ENCODE peak calls at places on chromosomes 2 and 18, in eight cellular contexts. Y is iPS DF 6.9, V is tibial artery, H is fibroblast of lung, Q is breast epithelium, X is mucosa of descending colon, J is lung, W is stomach. U is an unnamed sample.

GRCh38 chr2:224392545-224392944 is 9.4 kb downstream of the FAM124B start:
- DNase-seq in Y (no peak), V (no peak), H (no peak), Q (no peak), X (no peak), J (no peak), W (no peak), U (no peak)

GRCh38 chr2:174120346-174120745 is 128.0 kb downstream of the OLA1 start:
- DNase-seq in Y (no peak), V (no peak), H (peak; percentile 46), Q (no peak), X (no peak), J (no peak), W (no peak), U (peak; percentile 7)

GRCh38 chr18:28916436-28916835 is 739.5 kb upstream of the CDH2 start:
- DNase-seq in Y (no peak), V (no peak), H (peak; percentile 67), Q (no peak), X (no peak), J (no peak), W (no peak), U (no peak)

GRCh38 chr18:3747176-3747973 is 297.4 kb downstream of the TGIF1 start:
- DNase-seq in Y (no peak), V (no peak), H (peak; percentile 92), Q (no peak), X (no peak), J (no peak), W (no peak), U (no peak)

GRCh38 chr2:19802088-19802806 is 99.5 kb downstream of the TTC32 start:
- DNase-seq in Y (no peak), V (no peak), H (peak; percentile 84), Q (no peak), X (no peak), J (no peak), W (no peak), U (no peak)

GRCh38 chr2:127054996-127055785 is 51.8 kb downstream of the BIN1 start:
- DNase-seq in Y (no peak), V (no peak), H (no peak), Q (no peak), X (no peak), J (no peak), W (no peak), U (no peak)

GRCh38 chr2:48525269-48525943 is 4.5 kb upstream of the STON1 start:
- DNase-seq in Y (no peak), V (no peak), H (no peak), Q (no peak), X (no peak), J (no peak), W (no peak), U (no peak)

GRCh38 chr2:28678944-28679343 is 72.7 kb upstream of the PPP1CB start:
- DNase-seq in Y (no peak), V (no peak), H (no peak), Q (no peak), X (no peak), J (no peak), W (no peak), U (no peak)

GRCh38 chr18:24530630-24531111 is 70.2 kb downstream of the HRH4 start:
- DNase-seq in Y (no peak), V (no peak), H (peak; percentile 82), Q (no peak), X (no peak), J (no peak), W (no peak), U (no peak)

GRCh38 chr18:78363556-78363955 is 616.1 kb upstream of the SALL3 start:
- DNase-seq in Y (no peak), V (no peak), H (no peak), Q (no peak), X (no peak), J (no peak), W (no peak), U (no peak)

GRCh38 chr2:230893881-230894781 is 29.4 kb downstream of the ITM2C start:
- DNase-seq in Y (no peak), V (peak; percentile 54), H (no peak), Q (no peak), X (no peak), J (no peak), W (no peak), U (no peak)

GRCh38 chr2:219477815-219478214 is 20.9 kb upstream of the GMPPA start:
- DNase-seq in Y (no peak), V (no peak), H (no peak), Q (no peak), X (no peak), J (no peak), W (no peak), U (no peak)
- H3K4me1 ChIP-seq in Y (peaks cover 3% of the 10 kb centered on the region), V (peaks cover 5% of the 10 kb centered on the region), H (no peaks in the 10 kb centered on the region), Q (no peaks in the 10 kb centered on the region), X (no peaks in the 10 kb centered on the region), J (no peaks in the 10 kb centered on the region), W (no peaks in the 10 kb centered on the region), U (no peaks in the 10 kb centered on the region)

DNA sequence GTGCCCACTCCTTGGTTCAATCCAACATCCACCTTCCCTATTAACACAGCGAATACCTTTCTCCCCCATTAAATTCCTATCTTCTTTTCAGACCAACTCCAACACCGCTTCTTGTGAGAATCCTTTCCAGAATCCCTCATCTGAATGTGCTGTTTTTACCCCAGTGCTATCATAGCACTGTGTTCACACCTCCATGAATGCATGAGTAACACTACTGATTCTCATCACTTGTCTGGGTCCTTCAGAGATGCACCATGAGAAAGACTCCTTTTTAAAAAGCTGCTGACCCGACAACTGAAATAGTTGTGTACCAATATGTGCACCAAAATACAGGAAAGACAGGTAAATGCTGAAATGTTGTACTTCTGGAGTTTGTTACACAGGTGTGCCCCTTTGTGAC is 18.8 kb downstream of the MGAT4A start:
- DNase-seq in Y (no peak), V (no peak), H (no peak), Q (no peak), X (no peak), J (no peak), W (no peak), U (no peak)
- H3K4me1 ChIP-seq in Y (no peaks in the 10 kb centered on the region), V (peaks cover 19% of the 10 kb centered on the region), H (no peaks in the 10 kb centered on the region), Q (peaks cover 3% of the 10 kb centered on the region), X (peaks cover 20% of the 10 kb centered on the region), J (peaks cover 16% of the 10 kb centered on the region), W (peaks cover 16% of the 10 kb centered on the region), U (no peaks in the 10 kb centered on the region)

GRCh38 chr2:168526641-168527040 is 70.6 kb downstream of the CERS6 start:
- DNase-seq in Y (no peak), V (peak; percentile 67), H (no peak), Q (no peak), X (no peak), J (no peak), W (no peak), U (no peak)
- H3K4me1 ChIP-seq in Y (no peaks in the 10 kb centered on the region), V (peaks cover 44% of the 10 kb centered on the region), H (peaks cover 9% of the 10 kb centered on the region), Q (no peaks in the 10 kb centered on the region), X (peaks cover 11% of the 10 kb centered on the region), J (peaks cover 41% of the 10 kb centered on the region), W (peaks cover 31% of the 10 kb centered on the region), U (peaks cover 24% of the 10 kb centered on the region)

GRCh38 chr2:238501311-238501710 is 74.6 kb downstream of the ASB1 start:
- DNase-seq in Y (no peak), V (peak; percentile 43), H (no peak), Q (no peak), X (no peak), J (no peak), W (peak; percentile 14), U (no peak)
- H3K4me1 ChIP-seq in Y (no peaks in the 10 kb centered on the region), V (no peaks in the 10 kb centered on the region), H (no peaks in the 10 kb centered on the region), Q (no peaks in the 10 kb centered on the region), X (no peaks in the 10 kb centered on the region), J (no peaks in the 10 kb centered on the region), W (no peaks in the 10 kb centered on the region), U (no peaks in the 10 kb centered on the region)

GRCh38 chr2:239323473-239323872 is 77.3 kb downstream of the HDAC4 start:
- DNase-seq in Y (no peak), V (peak; percentile 62), H (no peak), Q (no peak), X (peak; percentile 61), J (no peak), W (no peak), U (no peak)
- H3K4me1 ChIP-seq in Y (peaks cover 2% of the 10 kb centered on the region), V (peaks cover 25% of the 10 kb centered on the region), H (peaks cover 6% of the 10 kb centered on the region), Q (no peaks in the 10 kb centered on the region), X (peaks cover 35% of the 10 kb centered on the region), J (peaks cover 11% of the 10 kb centered on the region), W (peaks cover 38% of the 10 kb centered on the region), U (peaks cover 16% of the 10 kb centered on the region)

DNA sequence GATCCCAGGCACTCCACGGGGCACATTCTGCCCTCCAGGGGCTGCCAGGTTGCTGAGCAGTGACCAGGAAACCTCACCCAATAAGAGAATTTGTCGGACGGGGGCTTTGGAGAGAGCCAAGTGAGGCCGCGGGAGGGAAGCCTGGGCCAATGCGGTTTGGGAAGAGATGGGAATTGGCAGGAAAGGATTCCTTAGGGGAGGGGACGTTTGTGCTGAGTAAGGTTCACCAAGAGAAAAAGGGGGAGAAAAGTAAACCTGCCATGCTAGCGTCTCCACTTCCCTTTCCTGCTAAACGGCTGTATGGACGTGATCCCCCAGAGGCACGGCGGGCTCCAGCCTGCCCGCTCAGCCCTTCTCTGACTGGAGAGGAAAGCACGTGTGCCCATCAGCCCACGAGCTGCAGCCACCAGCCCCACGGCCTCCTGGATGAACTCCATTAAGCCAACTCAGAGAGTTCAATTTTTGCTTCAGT is 194.4 kb upstream of the ID2 start:
- DNase-seq in Y (no peak), V (peak; percentile 63), H (peak; percentile 56), Q (no peak), X (no peak), J (no peak), W (no peak), U (no peak)
- H3K4me1 ChIP-seq in Y (no peaks in the 10 kb centered on the region), V (no peaks in the 10 kb centered on the region), H (no peaks in the 10 kb centered on the region), Q (peaks cover 7% of the 10 kb centered on the region), X (peaks cover 14% of the 10 kb centered on the region), J (no peaks in the 10 kb centered on the region), W (peaks cover 26% of the 10 kb centered on the region), U (no peaks in the 10 kb centered on the region)

DNA sequence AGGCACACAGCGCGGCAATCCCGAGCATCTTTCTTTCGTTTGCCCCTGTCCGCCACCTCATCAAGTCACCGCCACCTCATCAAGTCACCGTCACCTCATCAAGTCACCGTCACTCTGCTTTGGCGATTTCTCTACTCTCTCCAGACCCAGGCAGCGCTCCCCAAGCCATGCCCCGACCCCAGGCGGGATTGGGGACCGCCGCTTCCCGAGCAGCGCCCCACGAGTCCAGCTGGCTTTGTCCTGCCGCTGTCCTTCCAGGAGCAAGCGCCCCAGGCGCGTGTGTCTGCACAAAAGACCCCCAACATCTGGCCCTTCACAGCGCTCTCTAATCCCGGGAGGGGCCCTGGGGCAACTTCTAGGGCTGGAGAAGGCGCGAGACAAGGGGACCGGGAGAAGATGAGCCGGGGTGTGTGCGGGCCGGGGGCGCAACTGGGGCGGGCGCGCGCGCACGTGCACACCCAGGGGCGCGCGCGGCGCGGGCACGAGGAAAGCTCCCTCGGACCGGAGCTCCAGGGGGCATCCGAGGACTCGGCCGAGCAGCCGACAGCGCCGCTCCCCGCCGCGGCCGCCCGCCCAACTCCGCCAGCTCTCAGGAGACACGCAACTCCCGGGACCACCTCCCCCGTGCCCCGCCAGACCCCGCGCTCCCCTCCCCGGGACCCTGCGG is 630 bp upstream of the RNF152 start:
- DNase-seq in Y (no peak), V (peak; percentile 81), H (peak; percentile 48), Q (no peak), X (peak; percentile 72), J (no peak), W (peak; percentile 52), U (no peak)
- H3K4me1 ChIP-seq in Y (no peaks in the 10 kb centered on the region), V (peaks cover 33% of the 10 kb centered on the region), H (peaks cover 14% of the 10 kb centered on the region), Q (no peaks in the 10 kb centered on the region), X (peaks cover 14% of the 10 kb centered on the region), J (no peaks in the 10 kb centered on the region), W (peaks cover 41% of the 10 kb centered on the region), U (no peaks in the 10 kb centered on the region)

DNA sequence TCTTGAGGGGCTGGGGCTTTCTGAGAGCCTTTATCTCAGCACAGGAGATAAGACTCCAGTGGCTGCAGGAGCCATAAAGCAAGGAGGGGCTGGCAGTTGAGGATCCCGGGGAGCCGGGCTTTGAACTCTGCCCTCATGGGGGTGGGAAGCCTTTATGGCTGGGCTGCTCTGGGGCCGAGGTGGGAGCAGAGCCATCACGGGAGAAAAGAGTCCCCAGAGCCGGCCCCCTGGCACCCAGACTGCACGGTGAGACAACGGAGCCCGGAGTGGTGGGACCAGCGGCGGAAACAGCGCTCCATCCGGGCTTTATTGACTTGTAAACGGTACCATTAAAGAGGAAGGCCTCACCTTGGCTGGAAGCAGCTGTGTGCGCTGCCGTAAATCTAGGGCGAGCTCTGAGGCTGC is 162.6 kb downstream of the MYCN start:
- DNase-seq in Y (no peak), V (no peak), H (no peak), Q (no peak), X (peak; percentile 78), J (no peak), W (no peak), U (no peak)
- H3K4me1 ChIP-seq in Y (peaks cover 22% of the 10 kb centered on the region), V (no peaks in the 10 kb centered on the region), H (no peaks in the 10 kb centered on the region), Q (no peaks in the 10 kb centered on the region), X (peaks cover 7% of the 10 kb centered on the region), J (no peaks in the 10 kb centered on the region), W (no peaks in the 10 kb centered on the region), U (no peaks in the 10 kb centered on the region)